ENCODE peak calls at places on chromosomes 5 and 9, in nine cellular contexts. E is pancreas; S is GM23338; Q is CD8-positive, alpha-beta T cell; O is PC-9; X is brain microvascular endothelial cell; N is mammary epithelial cell; R is GM23248; W is sigmoid colon. K is an unnamed sample. For H3K27me3, the result is how much of the 10 kb centered on the place peaks cover.

GRCh38 chr5:115435065-115435775 is 109.4 kb downstream of the FEM1C start:
- DNase-seq in W (no peak), E (no peak), O (no peak), X (no peak), R (no peak), S (no peak), Q (no peak), N (no peak), K (no peak)

GRCh38 chr5:124932791-124933600 is 186.6 kb upstream of the ZNF608 start:
- DNase-seq in E (no peak), S (no peak), R (peak), O (no peak), X (no peak), W (peak), N (peak), Q (no peak), K (peak)

GRCh38 chr5:160449458-160449857 is 27.8 kb downstream of the PTTG1 start:
- DNase-seq in N (no peak), Q (no peak), X (no peak), S (no peak), O (no peak), W (no peak), E (no peak), R (no peak), K (no peak)

GRCh38 chr5:104412649-104413240 is 850.2 kb upstream of the NUDT12 start:
- DNase-seq in S (peak), W (no peak), E (no peak), N (peak), R (peak), Q (no peak), O (no peak), X (peak), K (peak)

GRCh38 chr5:157203417-157203816 is 22.8 kb downstream of the ITK start:
- DNase-seq in W (no peak), R (no peak), Q (no peak), S (no peak), E (no peak), N (no peak), O (no peak), X (no peak), K (no peak)

GRCh38 chr9:6382681-6383080 is 30.3 kb upstream of the UHRF2 start:
- DNase-seq in E (no peak), X (no peak), W (no peak), Q (no peak), S (no peak), N (no peak), O (no peak), R (peak), K (no peak)

GRCh38 chr5:6745706-6746217 is 32.5 kb downstream of the TENT4A start:
- DNase-seq in N (peak), X (peak), E (no peak), W (peak), O (no peak), S (peak), Q (peak), R (peak), K (no peak)

GRCh38 chr9:134770972-134771971 is 109.3 kb upstream of the FCN2 start:
- DNase-seq in E (peak), X (no peak), S (no peak), N (no peak), R (no peak), W (no peak), Q (no peak), O (no peak), K (no peak)

GRCh38 chr5:153523196-153523595 is 32.7 kb downstream of the GRIA1 start:
- DNase-seq in S (no peak), Q (no peak), N (peak), W (no peak), R (peak), O (no peak), X (peak), E (no peak), K (no peak)

GRCh38 chr5:1021136-1021968 is 12.8 kb downstream of the NKD2 start:
- DNase-seq in R (peak), N (no peak), W (peak), S (peak), X (no peak), O (peak), E (no peak), Q (no peak), K (no peak)

GRCh38 chr5:5782402-5782801 is 359.9 kb downstream of the ICE1 start:
- DNase-seq in S (peak), E (no peak), R (no peak), Q (no peak), W (no peak), O (no peak), X (no peak), N (no peak), K (no peak)

GRCh38 chr5:156402387-156402921 is 75.5 kb downstream of the SGCD start:
- DNase-seq in Q (no peak), R (no peak), N (no peak), S (peak), W (no peak), O (no peak), X (no peak), E (no peak), K (no peak)

DNA sequence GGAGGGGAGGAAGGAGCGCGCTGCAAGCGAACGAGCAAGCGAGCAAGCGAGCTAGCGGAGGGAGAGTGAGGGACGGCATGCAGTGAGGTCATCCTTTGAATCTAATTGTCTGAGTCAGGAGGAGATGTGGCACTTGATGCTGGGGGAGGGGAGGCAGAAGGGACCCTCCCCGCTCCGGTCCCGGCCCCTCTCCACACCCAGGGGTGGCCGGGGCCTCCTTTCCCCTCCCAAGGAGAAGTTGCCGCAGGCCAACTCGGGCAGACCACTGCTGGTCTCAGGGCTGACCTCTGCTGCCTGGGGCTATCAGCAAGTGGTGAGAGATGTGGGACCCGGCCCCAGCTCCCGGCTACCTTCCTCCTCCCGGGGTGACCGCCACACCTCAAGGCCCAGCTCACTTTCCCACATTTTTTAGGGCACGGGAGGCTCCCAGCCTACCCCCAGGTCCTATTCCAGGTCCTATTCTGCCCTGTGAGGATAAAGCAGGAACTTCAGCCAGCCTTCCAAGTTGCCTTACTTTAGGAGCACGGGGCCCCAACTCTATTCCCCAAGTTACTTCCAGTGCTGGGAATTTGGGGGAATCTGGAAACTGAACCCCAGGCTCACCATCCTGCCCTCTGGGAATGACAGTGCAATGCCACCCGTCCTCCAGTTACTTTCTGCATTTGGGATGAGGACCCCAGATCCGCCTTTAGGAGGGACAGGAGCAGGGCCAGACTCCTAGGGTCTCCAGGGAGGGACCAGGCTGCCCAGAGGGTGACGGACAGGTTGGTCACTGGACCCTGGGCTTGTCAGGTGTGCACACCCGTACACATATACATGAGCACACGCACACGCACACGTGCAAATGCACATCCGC is 11.1 kb downstream of the CNTFR start:
- DNase-seq in E (peak), X (peak), W (no peak), Q (no peak), N (no peak), O (no peak), S (peak), R (peak), K (no peak)
- H3K4me3 ChIP-seq in E (peak), X (no peak), W (peak), Q (no peak), N (no peak), O (no peak), S (peak), R (peak), K (no peak)

DNA sequence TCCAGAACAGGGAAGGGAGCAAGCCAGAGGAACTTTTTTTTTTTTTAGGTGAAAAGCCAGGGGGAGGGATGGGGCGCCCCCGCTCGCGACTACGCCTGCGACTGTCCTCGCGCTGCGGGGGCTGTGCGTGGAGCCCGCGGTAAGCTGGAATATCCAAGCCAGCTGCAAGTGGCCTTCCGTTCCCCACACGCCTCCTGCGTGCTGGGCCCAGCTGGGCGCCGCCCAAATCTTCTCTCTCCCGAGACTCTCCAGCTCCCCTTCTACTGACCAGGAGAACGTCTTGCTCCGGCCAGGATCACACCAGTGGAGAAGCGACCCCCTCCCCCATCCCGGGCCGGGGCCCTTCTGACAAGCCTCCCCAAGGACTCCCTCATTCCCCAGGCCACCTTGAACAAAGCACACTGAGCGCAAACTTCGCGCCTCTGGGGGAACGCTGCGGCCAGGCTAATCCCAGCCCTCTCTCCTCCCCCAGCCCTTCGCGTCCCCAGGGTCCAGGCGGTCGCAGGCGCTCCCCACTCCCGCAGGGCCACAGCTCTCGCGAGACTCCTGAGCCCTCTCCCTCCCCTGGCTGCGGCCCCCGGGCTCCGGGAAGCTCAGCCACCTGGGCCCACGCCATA is 6.6 kb downstream of the BARX1 start:
- DNase-seq in N (no peak), X (no peak), S (peak), W (no peak), E (no peak), R (no peak), Q (no peak), O (no peak), K (no peak)
- H3K27me3 ChIP-seq in N (half or more), X (half or more), S (half or more), W (half or more), E (under half), R (half or more), Q (under half), O (half or more), K (under half)

GRCh38 chr9:126126012-126126411 is 200.6 kb upstream of the MVB12B start:
- DNase-seq in N (no peak), E (no peak), O (no peak), S (no peak), W (no peak), Q (no peak), X (no peak), R (no peak), K (no peak)

GRCh38 chr9:126126807-126127206 is 199.8 kb upstream of the MVB12B start:
- DNase-seq in S (no peak), E (no peak), W (no peak), X (no peak), Q (no peak), N (no peak), O (no peak), R (no peak), K (no peak)

GRCh38 chr9:126123927-126124326 is 202.7 kb upstream of the MVB12B start:
- DNase-seq in S (no peak), E (no peak), O (no peak), Q (no peak), X (no peak), N (no peak), W (no peak), R (no peak), K (no peak)

GRCh38 chr9:126125577-126125976 is 201.1 kb upstream of the MVB12B start:
- DNase-seq in X (no peak), S (no peak), E (no peak), W (no peak), N (no peak), Q (no peak), O (no peak), R (no peak), K (no peak)

DNA sequence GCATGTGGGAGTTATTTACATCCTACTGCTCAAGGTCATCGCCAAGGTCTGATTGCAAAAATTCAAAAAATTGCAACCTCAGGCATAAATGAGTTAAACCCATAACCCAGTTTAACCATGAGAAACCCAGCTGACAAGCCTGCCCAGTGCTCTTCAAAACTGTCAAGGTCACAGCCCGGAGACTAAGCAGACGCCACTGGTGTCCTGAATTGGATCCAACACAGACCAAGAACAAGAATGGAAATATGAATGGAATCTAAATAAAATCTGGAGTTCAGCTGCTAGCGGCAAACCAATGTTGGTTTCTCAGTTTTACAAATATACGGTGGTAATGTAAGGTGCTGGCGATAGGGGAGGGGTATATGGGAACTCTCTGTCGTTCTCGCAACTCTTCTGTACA is 201.5 kb upstream of the MVB12B start:
- DNase-seq in W (no peak), E (no peak), X (no peak), O (no peak), Q (no peak), R (no peak), S (no peak), N (no peak), K (no peak)
- H3K4me3 ChIP-seq in W (peak), E (no peak), X (no peak), O (no peak), Q (no peak), R (no peak), S (no peak), N (no peak), K (no peak)

GRCh38 chr9:126222835-126223431 is 103.7 kb upstream of the MVB12B start:
- DNase-seq in O (no peak), S (peak), Q (no peak), R (no peak), E (no peak), W (no peak), N (no peak), X (no peak), K (no peak)

GRCh38 chr9:126222363-126222834 is 104.2 kb upstream of the MVB12B start:
- DNase-seq in O (no peak), E (no peak), N (no peak), S (peak), R (no peak), Q (no peak), X (no peak), W (no peak), K (no peak)

GRCh38 chr9:126219166-126219565 is 107.5 kb upstream of the MVB12B start:
- DNase-seq in O (no peak), W (no peak), Q (no peak), R (no peak), E (no peak), S (no peak), X (no peak), N (no peak), K (no peak)

GRCh38 chr9:126219717-126220116 is 106.9 kb upstream of the MVB12B start:
- DNase-seq in R (no peak), O (no peak), X (no peak), E (no peak), S (peak), Q (no peak), N (no peak), W (no peak), K (no peak)

GRCh38 chr9:126221480-126221879 is 105.1 kb upstream of the MVB12B start:
- DNase-seq in S (no peak), W (no peak), N (no peak), Q (no peak), R (no peak), E (no peak), X (no peak), O (no peak), K (no peak)
- H3K27me3 ChIP-seq in S (under half), W (under half), N (under half), Q (under half), R (half or more), E (under half), X (under half), O (half or more), K (under half)

GRCh38 chr5:168843277-168843997 is 264.3 kb upstream of the PANK3 start:
- DNase-seq in W (no peak), O (no peak), R (peak), N (no peak), Q (no peak), X (no peak), S (no peak), E (no peak), K (no peak)

GRCh38 chr5:168843998-168844374 is 264.8 kb upstream of the PANK3 start:
- DNase-seq in W (no peak), N (no peak), O (no peak), R (peak), Q (no peak), S (no peak), E (no peak), X (no peak), K (no peak)

GRCh38 chr5:168837852-168838251 is 258.7 kb upstream of the PANK3 start:
- DNase-seq in W (no peak), S (no peak), E (no peak), X (no peak), O (no peak), N (no peak), Q (no peak), R (no peak), K (no peak)

GRCh38 chr5:168844566-168845296 is 265.6 kb upstream of the PANK3 start:
- DNase-seq in W (no peak), O (no peak), X (no peak), R (no peak), Q (no peak), S (no peak), N (no peak), E (no peak), K (no peak)

DNA sequence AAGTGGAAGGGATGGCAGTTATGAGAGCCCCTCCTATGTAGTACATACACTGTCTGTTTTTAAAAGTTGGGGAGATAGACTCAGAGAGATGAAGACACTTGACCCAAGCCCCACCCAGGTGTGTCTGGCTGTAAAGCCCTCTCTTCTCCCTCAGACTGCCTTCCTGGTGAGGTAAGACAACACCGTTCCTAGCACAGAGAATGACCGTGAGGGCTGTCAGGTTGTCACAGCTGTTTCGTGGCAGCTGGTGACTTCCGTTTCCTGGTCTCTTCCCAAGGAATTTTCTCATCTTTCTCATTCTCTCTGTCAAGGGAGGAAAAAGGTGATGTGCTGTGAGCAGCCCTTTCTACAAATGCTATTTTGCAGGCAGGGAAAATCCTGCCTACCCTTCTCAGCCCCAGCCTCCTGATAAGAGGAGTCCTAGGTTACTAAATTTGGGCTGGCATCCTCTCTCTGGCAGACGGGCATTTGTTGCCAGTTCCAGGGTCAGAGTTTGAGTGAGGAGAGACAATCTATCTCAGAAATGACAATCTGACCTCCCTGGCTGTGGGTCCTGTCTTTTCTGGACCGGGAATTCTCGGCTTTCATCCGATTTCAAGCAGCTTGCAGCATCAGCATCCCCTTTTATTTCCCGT is 263.5 kb upstream of the PANK3 start:
- DNase-seq in R (no peak), Q (no peak), N (no peak), X (no peak), W (no peak), E (no peak), S (no peak), O (no peak), K (no peak)
- H3K4me3 ChIP-seq in R (no peak), Q (no peak), N (no peak), X (no peak), W (no peak), E (no peak), S (no peak), O (no peak), K (no peak)

GRCh38 chr9:92807757-92808725 is 43.4 kb upstream of the BICD2 start:
- DNase-seq in W (no peak), X (no peak), Q (peak), E (peak), S (peak), N (no peak), O (peak), R (peak), K (peak)
- H3K27me3 ChIP-seq in W (half or more), X (half or more), Q (under half), E (under half), S (half or more), N (under half), O (under half), R (half or more), K (half or more)

GRCh38 chr9:81827616-81828296 is 100.5 kb upstream of the SPATA31D4 start:
- DNase-seq in E (no peak), N (no peak), W (no peak), Q (no peak), X (no peak), S (no peak), O (no peak), R (no peak), K (no peak)

GRCh38 chr9:81832571-81833285 is 95.5 kb upstream of the SPATA31D4 start:
- DNase-seq in X (no peak), E (no peak), S (no peak), R (no peak), O (no peak), W (peak), Q (no peak), N (no peak), K (no peak)

GRCh38 chr9:81825831-81826540 is 102.2 kb upstream of the SPATA31D4 start:
- DNase-seq in Q (no peak), X (no peak), E (no peak), S (no peak), O (peak), N (no peak), W (no peak), R (peak), K (no peak)

GRCh38 chr9:81826541-81826906 is 101.7 kb upstream of the SPATA31D4 start:
- DNase-seq in Q (no peak), S (no peak), X (no peak), N (no peak), W (peak), R (no peak), O (no peak), E (no peak), K (no peak)

GRCh38 chr9:81829201-81829882 is 98.9 kb upstream of the SPATA31D4 start:
- DNase-seq in X (no peak), R (no peak), W (no peak), Q (no peak), S (peak), E (no peak), N (no peak), O (no peak), K (no peak)
- H3K4me3 ChIP-seq in X (no peak), R (no peak), W (no peak), Q (no peak), S (no peak), E (no peak), N (no peak), O (no peak), K (no peak)

DNA sequence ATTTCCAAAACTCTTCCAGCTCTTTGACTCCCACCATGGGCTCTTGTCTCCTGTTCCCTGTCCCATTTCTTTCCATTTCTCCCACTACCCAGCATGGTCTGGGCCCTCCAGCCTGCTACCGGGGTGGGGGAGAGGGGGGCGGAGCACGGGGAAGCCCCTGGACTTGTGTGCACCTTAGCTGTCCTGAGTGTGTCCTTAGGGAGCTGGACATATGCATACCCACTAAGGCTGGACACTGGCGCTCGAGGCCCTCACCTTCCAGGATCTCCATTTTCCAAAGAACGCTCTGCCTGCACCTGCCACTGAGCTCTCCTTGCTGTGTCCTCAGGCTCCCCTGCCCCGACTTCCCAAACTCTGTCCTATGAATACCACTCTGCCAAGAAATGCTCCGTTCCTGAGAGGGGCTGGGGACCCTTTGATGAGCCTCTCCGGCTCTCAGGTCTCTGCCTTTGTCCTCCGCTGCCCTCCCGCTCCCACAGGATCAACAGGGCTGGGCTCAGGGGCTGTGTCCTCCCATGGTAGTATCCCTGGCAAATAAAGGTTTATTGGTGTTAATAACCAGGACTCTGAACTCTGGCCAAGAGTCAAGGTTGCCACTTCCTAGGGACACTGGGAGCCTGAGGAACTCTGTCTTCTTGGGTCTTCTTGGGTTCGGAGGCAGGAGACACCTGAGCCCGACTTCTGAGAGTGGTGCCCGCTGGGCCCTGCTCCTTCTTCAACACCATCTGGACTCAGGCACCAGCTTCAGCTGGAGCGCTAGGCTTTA is 831 bp upstream of the SHROOM1 start:
- DNase-seq in E (no peak), X (no peak), Q (no peak), N (no peak), R (no peak), O (no peak), S (no peak), W (no peak), K (no peak)
- H3K27me3 ChIP-seq in E (under half), X (under half), Q (under half), N (under half), R (under half), O (under half), S (half or more), W (under half), K (under half)

K was measured in MG63.